ENCODE peak calls at places on chromosomes 16 and 17, in five cellular contexts. E is astrocyte of the spinal cord, A is RWPE1, C is A549, J is body of pancreas. B is an unnamed sample.

GRCh38 chr17:19720631-19721426 is 4.4 kb upstream of the SLC47A2 start:
- DNase-seq in J (no peak), A (no peak), E (no peak), C (no peak), B (no peak)

GRCh38 chr17:78722101-78722761 is 59.8 kb downstream of the CYTH1 start:
- DNase-seq in E (no peak), C (no peak), J (no peak), A (no peak), B (peak; percentile 50)

GRCh38 chr17:15250459-15250858 is 14.7 kb downstream of the PMP22 start:
- DNase-seq in A (no peak), E (no peak), J (no peak), C (no peak), B (no peak)

GRCh38 chr16:19137621-19138128 is 23.9 kb downstream of the ITPRIPL2 start:
- DNase-seq in J (no peak), A (no peak), C (no peak), E (peak; percentile 23), B (no peak)

GRCh38 chr16:79042886-79043285 is 557.7 kb downstream of the MAF start:
- DNase-seq in J (no peak), E (no peak), A (no peak), C (no peak), B (peak; percentile 38)

GRCh38 chr16:81279375-81279774 is 35.4 kb upstream of the GAN start:
- DNase-seq in E (no peak), J (no peak), C (no peak), A (no peak), B (no peak)

GRCh38 chr17:77086433-77087010 is 54.2 kb upstream of the SEC14L1 start:
- DNase-seq in A (peak; percentile 57), J (peak; percentile 97), E (peak; percentile 75), C (peak; percentile 87), B (peak; percentile 93)

GRCh38 chr16:11583171-11583570 is 3.5 kb downstream of the LITAF start:
- DNase-seq in E (peak; percentile 33), J (no peak), A (no peak), C (no peak), B (no peak)

GRCh38 chr17:49553676-49554335 is 21.9 kb upstream of the NXPH3 start:
- DNase-seq in C (no peak), E (no peak), A (no peak), J (no peak), B (no peak)

GRCh38 chr16:57972285-57972684 is 1.4 kb upstream of the CNGB1 start:
- DNase-seq in A (no peak), C (no peak), E (no peak), J (no peak), B (no peak)

GRCh38 chr16:74291577-74292208 is 4.9 kb upstream of the PSMD7 start:
- DNase-seq in J (no peak), E (no peak), A (peak; percentile 96), C (no peak), B (no peak)

GRCh38 chr17:77948690-77949114 is 9.8 kb upstream of the TNRC6C start:
- DNase-seq in C (peak; percentile 74), A (peak; percentile 35), J (peak; percentile 10), E (peak; percentile 38), B (no peak)

GRCh38 chr17:290121-290521 is 62.5 kb downstream of the RPH3AL start:
- DNase-seq in A (no peak), J (no peak), E (no peak), C (no peak), B (no peak)

GRCh38 chr16:83915491-83915890 is 16.6 kb downstream of the MLYCD start:
- DNase-seq in J (no peak), A (no peak), E (no peak), C (no peak), B (no peak)

GRCh38 chr17:49739662-49740271 is 24.2 kb downstream of the FAM117A start:
- DNase-seq in C (no peak), E (no peak), J (peak; percentile 83), A (no peak), B (peak; percentile 95)

GRCh38 chr16:4056161-4057105 is 59.8 kb downstream of the ADCY9 start:
- DNase-seq in J (no peak), E (no peak), C (no peak), A (no peak), B (no peak)

GRCh38 chr17:80045703-80046102 is 9.3 kb downstream of the CCDC40 start:
- DNase-seq in A (no peak), C (no peak), E (no peak), J (peak; percentile 55), B (no peak)

GRCh38 chr17:38789185-38789584 is 10.2 kb downstream of the PIP4K2B start:
- DNase-seq in J (no peak), E (no peak), C (no peak), A (no peak), B (no peak)

GRCh38 chr17:17702370-17702769 is 21.1 kb downstream of the RAI1 start:
- DNase-seq in A (no peak), J (peak; percentile 36), C (no peak), E (no peak), B (no peak)

GRCh38 chr17:59425085-59425901 is 93.8 kb downstream of the YPEL2 start:
- DNase-seq in J (no peak), E (peak; percentile 32), A (no peak), C (no peak), B (no peak)

GRCh38 chr17:61338000-61338864 is 61.4 kb upstream of the TBX2 start:
- DNase-seq in C (peak; percentile 65), E (peak; percentile 84), J (no peak), A (peak; percentile 30), B (no peak)

GRCh38 chr16:73013974-73014373 is 34.0 kb downstream of the ZFHX3 start:
- DNase-seq in J (no peak), A (no peak), E (no peak), C (no peak), B (no peak)

GRCh38 chr16:18834873-18835272 is 33.5 kb upstream of the ARL6IP1 start:
- DNase-seq in C (no peak), J (no peak), A (no peak), E (no peak), B (no peak)

GRCh38 chr17:77428020-77428781 is 287.4 kb downstream of the SEC14L1 start:
- DNase-seq in C (no peak), E (no peak), J (no peak), A (no peak), B (no peak)

GRCh38 chr17:75594499-75595283 is 7.1 kb downstream of the MYO15B start:
- DNase-seq in E (no peak), J (no peak), C (no peak), A (no peak), B (no peak)

GRCh38 chr17:73823684-73824083 is 179.4 kb upstream of the SDK2 start:
- DNase-seq in E (no peak), J (no peak), A (no peak), C (no peak), B (peak; percentile 39)

GRCh38 chr16:64152010-64152767 is 969.7 kb downstream of the CDH11 start:
- DNase-seq in A (no peak), J (no peak), C (no peak), E (no peak), B (no peak)

GRCh38 chr16:4488486-4488967 is 12.3 kb downstream of the HMOX2 start:
- DNase-seq in A (no peak), J (no peak), E (no peak), C (no peak), B (no peak)

GRCh38 chr16:66165879-66166278 is 200.6 kb upstream of the CDH5 start:
- DNase-seq in C (no peak), E (no peak), A (no peak), J (no peak), B (no peak)

GRCh38 chr17:57677301-57677700 is 67.8 kb downstream of the CCDC182 start:
- DNase-seq in C (no peak), E (no peak), J (no peak), A (no peak), B (no peak)

GRCh38 chr17:65477600-65477999 is 83.8 kb downstream of the AXIN2 start:
- DNase-seq in C (no peak), J (no peak), A (no peak), E (no peak), B (no peak)

GRCh38 chr17:72125226-72125651 is 4.4 kb downstream of the SOX9 start:
- DNase-seq in A (no peak), E (peak; percentile 42), J (no peak), C (no peak), B (no peak)

GRCh38 chr16:64162613-64163375 is 959.1 kb downstream of the CDH11 start:
- DNase-seq in E (no peak), A (no peak), J (no peak), C (no peak), B (no peak)

GRCh38 chr17:8991514-8992285 is 26.2 kb upstream of the PIK3R5 start:
- DNase-seq in C (peak; percentile 62), E (peak; percentile 48), J (peak; percentile 71), A (peak; percentile 37), B (peak; percentile 82)

GRCh38 chr17:3474212-3474611 is 1.6 kb upstream of the ASPA start:
- DNase-seq in C (peak; percentile 29), J (no peak), A (no peak), E (no peak), B (no peak)

GRCh38 chr16:12896562-12896961 is 4.8 kb upstream of the SHISA9 start:
- DNase-seq in E (peak; percentile 8), A (no peak), C (no peak), J (peak; percentile 21), B (no peak)
- TF ChIP-seq CTCF in E (peak; percentile 47), A (peak; percentile 41), C (peak; percentile 44), J (peak; percentile 70), B (peak; percentile 55)

DNA sequence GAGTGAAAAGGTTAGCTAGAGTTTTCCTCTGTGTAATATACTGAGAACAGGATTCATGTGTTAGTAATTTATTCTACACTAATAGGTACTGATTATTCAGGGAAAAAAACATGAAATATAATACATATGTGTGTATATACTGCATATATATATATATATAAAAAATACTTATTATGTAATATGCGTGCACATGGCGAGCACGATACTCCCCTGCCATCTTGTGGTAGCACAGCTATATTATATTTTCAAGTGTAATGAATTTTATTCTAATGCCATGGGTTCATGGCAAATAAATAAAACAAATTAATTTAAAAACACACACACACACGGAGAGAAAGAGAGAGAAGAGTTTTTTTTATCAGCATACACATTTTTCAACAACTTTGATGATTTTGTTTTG is 460.6 kb downstream of the KCNJ2 start:
- DNase-seq in C (peak; percentile 24), J (no peak), A (peak; percentile 36), E (no peak), B (peak; percentile 4)
- TF ChIP-seq CTCF in C (peak; percentile 78), J (no peak), A (peak; percentile 54), E (peak; percentile 24), B (no peak)

GRCh38 chr16:1823821-1824220 is 2.8 kb downstream of the HAGH start:
- DNase-seq in E (peak; percentile 39), A (peak; percentile 68), J (peak; percentile 46), C (peak; percentile 60), B (peak; percentile 49)
- TF ChIP-seq CTCF in E (peak; percentile 33), A (peak; percentile 52), J (no peak), C (peak; percentile 25), B (no peak)

GRCh38 chr17:83070800-83071341 is 8.5 kb upstream of the METRNL start:
- DNase-seq in A (no peak), C (no peak), E (no peak), J (no peak), B (no peak)

GRCh38 chr17:83067718-83068261 is 11.6 kb upstream of the METRNL start:
- DNase-seq in A (no peak), J (no peak), E (no peak), C (peak; percentile 44), B (peak; percentile 1)

GRCh38 chr17:83068641-83069570 is 10.5 kb upstream of the METRNL start:
- DNase-seq in A (no peak), E (no peak), C (no peak), J (no peak), B (no peak)

GRCh38 chr17:83069931-83070374 is 9.5 kb upstream of the METRNL start:
- DNase-seq in A (no peak), E (no peak), J (no peak), C (no peak), B (no peak)

GRCh38 chr17:83069571-83069906 is 9.9 kb upstream of the METRNL start:
- DNase-seq in J (no peak), A (no peak), E (no peak), C (no peak), B (no peak)
- TF ChIP-seq CTCF in J (no peak), A (no peak), E (no peak), C (no peak), B (no peak)

B was measured in activated CD8-positive, alpha-beta T cell treated with anti-CD3 and anti-CD28 coated beads for 36 hours.